ENCODE peak calls at places on chromosomes 16 and 17, in nine cellular contexts. F is upper lobe of right lung; Q is AG04449; T is neural progenitor cell; N is glutamatergic neuron; G is frontal cortex; S is activated naive CD4-positive, alpha-beta T cell treated with anti-CD3 and anti-CD28 coated beads, Interleukin-2, amount 50 U/mL, for 16 hours; K is T-helper 1 cell; O is mesendoderm. J is an unnamed sample.

GRCh38 chr17:81294512-81295030 is 536 bp downstream of the SLC38A10 start:
- DNase-seq in F (peak), Q (no peak), T (peak), N (no peak), G (no peak), S (peak), K (no peak), O (no peak), J (no peak)

GRCh38 chr17:42613699-42614295 is 4.3 kb downstream of the TUBG1 start:
- DNase-seq in F (peak), Q (no peak), T (no peak), N (no peak), G (no peak), S (no peak), K (no peak), O (no peak), J (no peak)

GRCh38 chr17:29420128-29420527 is 30.0 kb downstream of the TAOK1 start:
- DNase-seq in F (no peak), Q (no peak), T (no peak), N (no peak), G (no peak), S (no peak), K (no peak), O (no peak), J (no peak)

GRCh38 chr17:1045456-1045855 is 48.5 kb downstream of the TIMM22 start:
- DNase-seq in F (no peak), Q (no peak), T (no peak), N (no peak), G (no peak), S (no peak), K (no peak), O (no peak), J (no peak)

GRCh38 chr16:78609542-78610253 is 510.2 kb downstream of the WWOX start:
- DNase-seq in F (no peak), Q (no peak), T (no peak), N (no peak), G (no peak), S (no peak), K (no peak), O (no peak), J (no peak)

GRCh38 chr17:16019347-16019746 is 19.7 kb downstream of the TTC19 start:
- DNase-seq in F (no peak), Q (no peak), T (no peak), N (no peak), G (no peak), S (no peak), K (no peak), O (no peak), J (no peak)

GRCh38 chr17:75270218-75270965 is 639 bp downstream of the MIF4GD start:
- DNase-seq in F (peak), Q (no peak), T (peak), N (peak), G (peak), S (peak), K (no peak), O (peak), J (peak)

GRCh38 chr16:81478876-81479496 is 34.4 kb downstream of the CMIP start:
- DNase-seq in F (no peak), Q (no peak), T (no peak), N (no peak), G (no peak), S (no peak), K (no peak), O (no peak), J (no peak)

GRCh38 chr17:4658478-4659305 is 17.2 kb upstream of the ALOX15 start:
- DNase-seq in F (peak), Q (peak), T (no peak), N (no peak), G (no peak), S (peak), K (no peak), O (no peak), J (no peak)

GRCh38 chr17:16906670-16907069 is 65.2 kb downstream of the TNFRSF13B start:
- DNase-seq in F (no peak), Q (no peak), T (no peak), N (no peak), G (no peak), S (no peak), K (no peak), O (no peak), J (no peak)

GRCh38 chr16:68370921-68371651 is 60.3 kb downstream of the PRMT7 start:
- DNase-seq in F (no peak), Q (no peak), T (no peak), N (no peak), G (no peak), S (peak), K (no peak), O (no peak), J (no peak)

GRCh38 chr16:85982563-85982939 is 83.6 kb downstream of the IRF8 start:
- DNase-seq in F (peak), Q (no peak), T (no peak), N (no peak), G (no peak), S (no peak), K (no peak), O (no peak), J (no peak)

GRCh38 chr17:7025240-7025639 is 2.4 kb downstream of the BCL6B start:
- DNase-seq in F (no peak), Q (no peak), T (no peak), N (no peak), G (no peak), S (no peak), K (no peak), O (no peak), J (no peak)

GRCh38 chr17:41775394-41776226 is 10.9 kb downstream of the JUP start:
- DNase-seq in F (no peak), Q (no peak), T (peak), N (no peak), G (peak), S (no peak), K (no peak), O (peak), J (peak)

GRCh38 chr17:50882851-50883250 is 16.7 kb upstream of the TOB1 start:
- DNase-seq in F (no peak), Q (no peak), T (no peak), N (no peak), G (no peak), S (no peak), K (no peak), O (no peak), J (no peak)

GRCh38 chr17:63495471-63495870 is 18.6 kb downstream of the ACE start:
- DNase-seq in F (no peak), Q (no peak), T (no peak), N (no peak), G (no peak), S (no peak), K (no peak), O (no peak), J (no peak)

GRCh38 chr17:76542984-76543383 is 3.1 kb downstream of the PRCD start:
- DNase-seq in F (no peak), Q (no peak), T (no peak), N (no peak), G (no peak), S (no peak), K (no peak), O (no peak), J (no peak)

GRCh38 chr17:6517017-6517416 is 39.3 kb downstream of the PITPNM3 start:
- DNase-seq in F (no peak), Q (no peak), T (no peak), N (no peak), G (no peak), S (no peak), K (no peak), O (no peak), J (no peak)

GRCh38 chr17:4087911-4088693 is 54.7 kb downstream of the ZZEF1 start:
- DNase-seq in F (no peak), Q (no peak), T (no peak), N (no peak), G (no peak), S (no peak), K (no peak), O (no peak), J (no peak)

GRCh38 chr17:40611840-40612509 is 35.6 kb downstream of the SMARCE1 start:
- DNase-seq in F (no peak), Q (no peak), T (no peak), N (no peak), G (no peak), S (no peak), K (no peak), O (no peak), J (no peak)

GRCh38 chr17:3256575-3256974 is 41.6 kb downstream of the OR3A1 start:
- DNase-seq in F (no peak), Q (no peak), T (no peak), N (no peak), G (no peak), S (no peak), K (no peak), O (no peak), J (no peak)

GRCh38 chr17:72171703-72172670 is 51.2 kb downstream of the SOX9 start:
- DNase-seq in F (no peak), Q (no peak), T (no peak), N (no peak), G (peak), S (no peak), K (no peak), O (no peak), J (no peak)

GRCh38 chr16:20879175-20880053 is 20.7 kb downstream of the DCUN1D3 start:
- DNase-seq in F (no peak), Q (no peak), T (no peak), N (no peak), G (no peak), S (no peak), K (no peak), O (no peak), J (no peak)

GRCh38 chr16:51040637-51041036 is 110.4 kb downstream of the SALL1 start:
- DNase-seq in F (no peak), Q (no peak), T (no peak), N (no peak), G (no peak), S (no peak), K (no peak), O (no peak), J (no peak)

GRCh38 chr17:48100591-48101011 is 677 bp downstream of the CBX1 start:
- DNase-seq in F (peak), Q (no peak), T (peak), N (peak), G (no peak), S (peak), K (no peak), O (peak), J (peak)

GRCh38 chr17:83119987-83120864 is 40.8 kb downstream of the METRNL start:
- DNase-seq in F (no peak), Q (no peak), T (no peak), N (peak), G (no peak), S (peak), K (no peak), O (peak), J (no peak)

GRCh38 chr16:17026600-17027242 is 444.0 kb downstream of the XYLT1 start:
- DNase-seq in F (no peak), Q (no peak), T (no peak), N (no peak), G (no peak), S (peak), K (no peak), O (no peak), J (no peak)

GRCh38 chr16:8251727-8252126 is 338.6 kb downstream of the TMEM114 start:
- DNase-seq in F (no peak), Q (no peak), T (no peak), N (no peak), G (no peak), S (no peak), K (no peak), O (no peak), J (no peak)

GRCh38 chr16:78551487-78552085 is 452.1 kb downstream of the WWOX start:
- DNase-seq in F (no peak), Q (no peak), T (peak), N (no peak), G (no peak), S (no peak), K (no peak), O (peak), J (peak)

GRCh38 chr17:17938388-17939107 is 33.7 kb downstream of the TOM1L2 start:
- DNase-seq in F (no peak), Q (no peak), T (no peak), N (no peak), G (no peak), S (no peak), K (no peak), O (no peak), J (no peak)

GRCh38 chr17:43840814-43841213 is 6.2 kb upstream of the CD300LG start:
- DNase-seq in F (no peak), Q (no peak), T (peak), N (no peak), G (no peak), S (no peak), K (no peak), O (peak), J (no peak)

GRCh38 chr17:48997103-48997826 is at the start of gene IGF2BP1:
- DNase-seq in F (no peak), Q (no peak), T (peak), N (peak), G (no peak), S (peak), K (no peak), O (peak), J (peak)

GRCh38 chr17:38911081-38911730 is 14.2 kb upstream of the LASP1NB start:
- DNase-seq in F (peak), Q (no peak), T (no peak), N (no peak), G (no peak), S (no peak), K (no peak), O (no peak), J (no peak)